ENCODE peak calls at places on chromosome 7, in six cellular contexts. K, S, I, V, A and H are unnamed samples.
A peak's percentile ranks its signal among the peaks of the same experiment; 100 is the strongest.

GRCh38 chr7:130544356-130544755 is 52.5 kb downstream of the MEST start:
- DNase-seq in S (no peak), A (no peak), K (no peak), V (no peak), I (no peak), H (no peak)

GRCh38 chr7:95718556-95719410 is 53.6 kb upstream of the DYNC1I1 start:
- DNase-seq in A (no peak), V (no peak), S (no peak), I (peak; percentile 36), K (peak; percentile 58), H (no peak)

GRCh38 chr7:10412426-10413019 is 561.1 kb upstream of the PHF14 start:
- DNase-seq in S (no peak), V (peak; percentile 12), A (no peak), I (peak; percentile 77), K (peak; percentile 69), H (peak; percentile 28)

GRCh38 chr7:92588561-92588960 is 1.6 kb downstream of the FAM133B start:
- DNase-seq in I (no peak), S (no peak), A (peak; percentile 26), V (no peak), K (no peak), H (peak; percentile 41)

GRCh38 chr7:14825909-14826308 is 76.6 kb downstream of the DGKB start:
- DNase-seq in V (no peak), I (no peak), A (no peak), S (no peak), K (no peak), H (no peak)

GRCh38 chr7:36289833-36290661 is 99.6 kb upstream of the ANLN start:
- DNase-seq in K (no peak), V (no peak), I (no peak), A (no peak), S (peak; percentile 81), H (no peak)

GRCh38 chr7:153696242-153696641 is 356.0 kb upstream of the DPP6 start:
- DNase-seq in S (no peak), A (no peak), I (no peak), V (no peak), K (no peak), H (no peak)

GRCh38 chr7:139562972-139563565 is 39.6 kb downstream of the CLEC2L start:
- DNase-seq in I (no peak), A (no peak), S (peak; percentile 33), K (no peak), V (no peak), H (no peak)

GRCh38 chr7:26199301-26200112 is 1.0 kb downstream of the HNRNPA2B1 start:
- DNase-seq in V (peak; percentile 50), A (peak; percentile 67), S (peak; percentile 88), K (peak; percentile 45), I (peak; percentile 61), H (peak; percentile 89)

GRCh38 chr7:123624527-123625183 is 23.0 kb downstream of the ASB15 start:
- DNase-seq in V (peak; percentile 76), I (peak; percentile 86), A (peak; percentile 80), S (peak; percentile 83), K (peak; percentile 85), H (peak; percentile 52)

GRCh38 chr7:31083205-31083801 is 31.2 kb downstream of the ADCYAP1R1 start:
- DNase-seq in K (no peak), S (no peak), I (no peak), A (no peak), V (no peak), H (no peak)

GRCh38 chr7:36348256-36348655 is 41.4 kb upstream of the ANLN start:
- DNase-seq in K (no peak), V (no peak), S (no peak), I (no peak), A (no peak), H (no peak)

GRCh38 chr7:37405603-37406122 is 43.0 kb downstream of the ELMO1 start:
- DNase-seq in V (no peak), S (no peak), K (no peak), A (no peak), I (no peak), H (peak; percentile 73)

GRCh38 chr7:42127232-42127622 is 109.8 kb downstream of the GLI3 start:
- DNase-seq in K (no peak), I (no peak), V (no peak), A (no peak), S (no peak), H (no peak)

GRCh38 chr7:2521952-2522591 is 2.5 kb downstream of the LFNG start:
- DNase-seq in V (peak; percentile 58), A (peak; percentile 74), I (peak; percentile 67), S (peak; percentile 78), K (no peak), H (no peak)